ENCODE peak calls at places on chromosomes 6 and 20, in ten cellular contexts. One of them, this sample, is unnamed.

GRCh38 chr6:139027620-139028182 is 844 bp upstream of the ABRACL start:
- DNase-seq in B cell: no peak
- DNase-seq in T-helper 22 cell: peak; percentile 14
- DNase-seq in T-cell: no peak
- DNase-seq in erythroblast: peak; percentile 20
- DNase-seq in GM03348: peak; percentile 26
- DNase-seq in stimulated activated CD8-positive, alpha-beta memory T cell treated with anti-CD3 and anti-CD28 coated beads, Interleukin-7, amount 100 ng/mL, for 1 hour: no peak
- DNase-seq in AG09309: no peak
- DNase-seq in endothelial cell: no peak
- DNase-seq in psoas muscle: no peak
- DNase-seq in this sample: peak; percentile 20

GRCh38 chr6:149059557-149059956 is 258.0 kb upstream of the TAB2 start:
- DNase-seq in B cell: no peak
- DNase-seq in T-helper 22 cell: no peak
- DNase-seq in T-cell: no peak
- DNase-seq in erythroblast: peak; percentile 7
- DNase-seq in GM03348: no peak
- DNase-seq in stimulated activated CD8-positive, alpha-beta memory T cell treated with anti-CD3 and anti-CD28 coated beads, Interleukin-7, amount 100 ng/mL, for 1 hour: no peak
- DNase-seq in AG09309: no peak
- DNase-seq in endothelial cell: no peak
- DNase-seq in psoas muscle: no peak
- DNase-seq in this sample: no peak

GRCh38 chr20:6178537-6178936 is 55.7 kb upstream of the FERMT1 start:
- DNase-seq in B cell: no peak
- DNase-seq in T-helper 22 cell: no peak
- DNase-seq in T-cell: no peak
- DNase-seq in erythroblast: peak; percentile 24
- DNase-seq in GM03348: peak; percentile 32
- DNase-seq in stimulated activated CD8-positive, alpha-beta memory T cell treated with anti-CD3 and anti-CD28 coated beads, Interleukin-7, amount 100 ng/mL, for 1 hour: no peak
- DNase-seq in AG09309: no peak
- DNase-seq in endothelial cell: peak; percentile 21
- DNase-seq in psoas muscle: no peak
- DNase-seq in this sample: no peak

GRCh38 chr20:325889-326644 is 715 bp downstream of the SOX12 start:
- DNase-seq in B cell: peak; percentile 82
- DNase-seq in T-helper 22 cell: peak; percentile 16
- DNase-seq in T-cell: peak; percentile 39
- DNase-seq in erythroblast: peak; percentile 71
- DNase-seq in GM03348: peak; percentile 69
- DNase-seq in stimulated activated CD8-positive, alpha-beta memory T cell treated with anti-CD3 and anti-CD28 coated beads, Interleukin-7, amount 100 ng/mL, for 1 hour: no peak
- DNase-seq in AG09309: no peak
- DNase-seq in endothelial cell: peak; percentile 67
- DNase-seq in psoas muscle: peak; percentile 78
- DNase-seq in this sample: peak; percentile 32

GRCh38 chr6:158536891-158537798 is 22.7 kb upstream of the TMEM181 start:
- DNase-seq in B cell: peak; percentile 56
- DNase-seq in T-helper 22 cell: no peak
- DNase-seq in T-cell: peak; percentile 23
- DNase-seq in erythroblast: no peak
- DNase-seq in GM03348: peak; percentile 29
- DNase-seq in stimulated activated CD8-positive, alpha-beta memory T cell treated with anti-CD3 and anti-CD28 coated beads, Interleukin-7, amount 100 ng/mL, for 1 hour: no peak
- DNase-seq in AG09309: no peak
- DNase-seq in endothelial cell: peak; percentile 55
- DNase-seq in psoas muscle: no peak
- DNase-seq in this sample: peak; percentile 24

GRCh38 chr6:18742406-18742805 is 355.3 kb downstream of the RNF144B start:
- DNase-seq in B cell: no peak
- DNase-seq in T-helper 22 cell: no peak
- DNase-seq in T-cell: no peak
- DNase-seq in erythroblast: no peak
- DNase-seq in GM03348: no peak
- DNase-seq in stimulated activated CD8-positive, alpha-beta memory T cell treated with anti-CD3 and anti-CD28 coated beads, Interleukin-7, amount 100 ng/mL, for 1 hour: no peak
- DNase-seq in AG09309: no peak
- DNase-seq in endothelial cell: no peak
- DNase-seq in psoas muscle: no peak
- DNase-seq in this sample: no peak

GRCh38 chr6:73290435-73290834 is 27.4 kb upstream of the KHDC1 start:
- DNase-seq in B cell: no peak
- DNase-seq in T-helper 22 cell: no peak
- DNase-seq in T-cell: no peak
- DNase-seq in erythroblast: no peak
- DNase-seq in GM03348: peak; percentile 33
- DNase-seq in stimulated activated CD8-positive, alpha-beta memory T cell treated with anti-CD3 and anti-CD28 coated beads, Interleukin-7, amount 100 ng/mL, for 1 hour: no peak
- DNase-seq in AG09309: no peak
- DNase-seq in endothelial cell: no peak
- DNase-seq in psoas muscle: no peak
- DNase-seq in this sample: no peak

GRCh38 chr6:155883741-155884140 is 428.1 kb upstream of the NOX3 start:
- DNase-seq in B cell: no peak
- DNase-seq in T-helper 22 cell: no peak
- DNase-seq in T-cell: no peak
- DNase-seq in erythroblast: no peak
- DNase-seq in GM03348: no peak
- DNase-seq in stimulated activated CD8-positive, alpha-beta memory T cell treated with anti-CD3 and anti-CD28 coated beads, Interleukin-7, amount 100 ng/mL, for 1 hour: no peak
- DNase-seq in AG09309: no peak
- DNase-seq in endothelial cell: no peak
- DNase-seq in psoas muscle: no peak
- DNase-seq in this sample: no peak

GRCh38 chr6:153131037-153131981 is at the start of gene RGS17:
- DNase-seq in B cell: peak; percentile 70
- DNase-seq in T-helper 22 cell: no peak
- DNase-seq in T-cell: no peak
- DNase-seq in erythroblast: peak; percentile 75
- DNase-seq in GM03348: peak; percentile 98
- DNase-seq in stimulated activated CD8-positive, alpha-beta memory T cell treated with anti-CD3 and anti-CD28 coated beads, Interleukin-7, amount 100 ng/mL, for 1 hour: no peak
- DNase-seq in AG09309: peak; percentile 23
- DNase-seq in endothelial cell: peak; percentile 76
- DNase-seq in psoas muscle: peak; percentile 61
- DNase-seq in this sample: no peak

GRCh38 chr6:37779902-37780628 is 39.5 kb upstream of the ZFAND3 start:
- DNase-seq in B cell: no peak
- DNase-seq in T-helper 22 cell: no peak
- DNase-seq in T-cell: no peak
- DNase-seq in erythroblast: no peak
- DNase-seq in GM03348: no peak
- DNase-seq in stimulated activated CD8-positive, alpha-beta memory T cell treated with anti-CD3 and anti-CD28 coated beads, Interleukin-7, amount 100 ng/mL, for 1 hour: no peak
- DNase-seq in AG09309: no peak
- DNase-seq in endothelial cell: no peak
- DNase-seq in psoas muscle: no peak
- DNase-seq in this sample: no peak

This sample was measured in NCI-H187.